ENCODE peak calls at places on chromosomes 4 and X, in six cellular contexts. Z is Calu3, Y is fibroblast of lung, T is cardiac fibroblast, U is GM20000, A is fibroblast of pulmonary artery. P is an unnamed sample.

GRCh38 chr4:26701786-26702227 is 117.9 kb downstream of the TBC1D19 start:
- DNase-seq in U (no peak), Y (peak), Z (no peak), T (no peak), A (no peak), P (no peak)

GRCh38 chr4:118034061-118034785 is at the start of gene NDST3:
- DNase-seq in U (peak), Z (peak), Y (peak), T (peak), A (peak), P (peak)

GRCh38 chr4:124429746-124430250 is 282.7 kb downstream of the ANKRD50 start:
- DNase-seq in T (no peak), U (no peak), Z (no peak), Y (no peak), A (peak), P (no peak)

GRCh38 chr4:1360423-1361283 is 13.6 kb downstream of the UVSSA start:
- DNase-seq in Y (peak), T (peak), Z (no peak), U (no peak), A (peak), P (no peak)

GRCh38 chrX:97705936-97706335 is 822.2 kb downstream of the RPA4 start:
- DNase-seq in A (no peak), U (no peak), Z (no peak), T (no peak), Y (no peak), P (no peak)

GRCh38 chr4:88605744-88606143 is 13.5 kb downstream of the HERC3 start:
- DNase-seq in T (no peak), Y (no peak), U (no peak), Z (no peak), A (no peak), P (no peak)

GRCh38 chr4:159564615-159565014 is 461.7 kb downstream of the RAPGEF2 start:
- DNase-seq in U (no peak), A (no peak), T (no peak), Z (no peak), Y (no peak), P (no peak)

GRCh38 chrX:147565239-147565638 is 346.5 kb upstream of the FMR1 start:
- DNase-seq in A (no peak), Y (peak), T (no peak), Z (no peak), U (no peak), P (peak)

GRCh38 chr4:3671571-3672464 is 94.4 kb upstream of the ADRA2C start:
- DNase-seq in A (no peak), T (no peak), U (no peak), Z (no peak), Y (no peak), P (no peak)

GRCh38 chr4:126081336-126081735 is 766.6 kb downstream of the FAT4 start:
- DNase-seq in U (no peak), Y (no peak), A (no peak), T (no peak), Z (no peak), P (no peak)
- TF ChIP-seq CTCF in U (no peak), Y (no peak), A (no peak), T (no peak), Z (no peak), P (no peak)

GRCh38 chr4:20764353-20764752 is 64.1 kb downstream of the PACRGL start:
- DNase-seq in A (no peak), Y (peak), T (no peak), Z (no peak), U (no peak), P (no peak)

GRCh38 chr4:20761826-20762225 is 61.6 kb downstream of the PACRGL start:
- DNase-seq in U (no peak), A (no peak), T (no peak), Z (no peak), Y (no peak), P (no peak)

GRCh38 chr4:20761382-20761781 is 61.1 kb downstream of the PACRGL start:
- DNase-seq in A (no peak), Y (no peak), T (no peak), Z (no peak), U (no peak), P (peak)

GRCh38 chr4:20754091-20754490 is 53.8 kb downstream of the PACRGL start:
- DNase-seq in T (no peak), U (no peak), A (no peak), Y (no peak), Z (no peak), P (no peak)

DNA sequence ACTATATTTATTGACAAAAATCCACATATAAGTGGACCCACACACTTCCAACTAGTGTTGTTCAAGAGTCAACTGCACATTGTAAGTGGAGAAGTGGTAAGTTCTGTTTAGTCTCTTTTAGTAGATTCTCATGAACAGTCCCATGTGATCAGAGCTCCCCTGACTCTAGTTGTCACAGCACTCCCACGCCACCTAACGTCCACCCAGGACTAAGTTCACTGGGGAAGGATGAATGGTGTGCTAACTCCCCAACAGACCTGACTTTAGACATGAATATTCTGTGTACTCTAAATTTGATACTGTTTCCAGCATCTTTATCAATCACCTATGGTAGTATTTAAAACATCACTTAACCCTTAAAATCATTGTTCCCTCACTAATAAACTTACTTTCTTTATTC is 59.8 kb downstream of the PACRGL start:
- DNase-seq in A (peak), U (no peak), T (peak), Z (no peak), Y (no peak), P (peak)
- TF ChIP-seq CTCF in A (peak), U (no peak), T (peak), Z (no peak), Y (peak), P (no peak)

DNA sequence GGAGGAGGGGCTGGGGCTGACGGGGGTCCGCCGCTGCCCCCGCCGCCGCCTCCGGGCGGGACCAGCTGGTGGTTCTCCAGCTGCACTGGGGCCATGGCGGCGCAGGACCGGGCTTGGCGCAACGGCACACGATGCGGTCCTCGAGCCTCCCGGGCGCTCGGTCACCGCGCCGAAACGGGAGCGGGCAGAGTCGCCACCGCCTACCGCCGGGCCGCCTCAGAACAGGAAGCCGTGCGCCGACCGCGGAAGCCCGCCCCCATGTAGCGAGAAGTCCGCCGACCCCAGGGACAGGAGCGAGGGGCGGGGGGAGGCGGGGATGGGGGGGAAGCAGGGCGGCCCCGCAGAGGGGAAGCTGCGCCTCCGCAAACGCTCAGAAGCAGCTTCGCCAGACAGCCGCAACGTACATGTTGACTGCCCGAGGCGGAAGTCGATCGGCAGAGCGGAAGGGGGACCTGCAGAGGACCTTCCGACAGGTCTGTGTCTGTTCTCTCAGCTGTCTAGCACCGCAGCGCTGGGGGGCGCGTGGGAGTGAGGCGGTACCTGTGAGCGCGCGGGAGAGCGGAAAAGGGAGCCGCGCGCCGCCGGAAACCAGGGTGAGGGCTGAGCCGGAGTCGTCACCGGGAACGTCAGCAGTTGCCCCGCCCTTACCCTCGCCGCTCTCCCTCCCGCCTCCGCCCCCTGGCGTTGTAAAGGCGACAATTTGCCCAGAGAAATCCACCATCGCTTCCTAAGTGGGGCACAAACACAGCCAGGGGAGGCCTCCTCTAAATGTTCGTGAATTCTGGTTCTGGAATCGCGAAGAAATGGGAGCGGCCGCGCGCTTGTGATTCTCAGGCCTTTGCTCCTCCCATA is at the start of gene MED14:
- DNase-seq in Y (peak), T (peak), A (peak), Z (peak), U (peak), P (peak)
- TF ChIP-seq CTCF in Y (peak), T (peak), A (peak), Z (no peak), U (no peak), P (peak)

DNA sequence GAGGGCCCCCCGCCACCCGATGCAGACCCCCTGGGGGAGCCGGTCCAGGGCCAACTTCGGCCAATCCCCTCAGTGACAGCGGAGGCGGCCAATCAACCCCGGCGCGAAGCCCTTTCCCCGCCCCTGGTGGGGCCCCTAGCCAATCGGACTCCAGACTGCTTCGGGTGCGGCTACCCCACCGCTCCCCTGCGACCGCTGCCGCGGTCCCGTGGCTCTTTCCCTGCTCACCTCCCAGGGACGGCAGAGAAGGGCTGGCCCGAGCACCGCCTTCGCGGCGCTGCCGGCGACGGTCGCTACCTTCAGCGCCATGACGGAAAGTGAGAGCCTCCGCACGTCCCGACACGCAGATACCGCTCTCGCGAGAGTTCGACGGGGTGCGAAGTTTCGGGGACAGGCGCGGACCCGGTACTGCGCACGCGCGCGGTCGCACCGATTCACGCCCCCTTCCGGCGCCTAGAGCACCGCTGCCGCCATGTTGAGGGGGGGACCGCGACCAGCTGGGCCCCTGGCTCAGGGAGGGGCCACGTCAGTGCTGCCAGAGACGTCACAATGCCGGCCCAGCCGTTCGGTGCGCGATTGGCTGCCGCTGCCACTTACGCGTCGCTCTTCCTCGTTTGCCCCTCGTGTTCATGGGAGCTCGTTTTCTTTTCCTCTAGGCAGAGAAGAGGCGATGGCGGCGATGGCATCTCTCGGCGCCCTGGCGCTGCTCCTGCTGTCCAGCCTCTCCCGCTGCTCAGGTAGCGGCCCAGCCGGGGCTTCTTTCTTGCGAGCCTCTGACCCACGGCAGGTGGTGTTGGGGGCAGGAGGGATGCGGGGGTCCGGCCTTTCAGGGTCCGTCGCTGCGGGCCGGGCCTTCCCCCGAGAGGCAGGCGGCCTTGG is at the start of the genes IDH3G and SSR4:
- DNase-seq in A (peak), T (peak), Y (peak), U (peak), Z (peak), P (peak)
- TF ChIP-seq CTCF in A (no peak), T (no peak), Y (no peak), U (no peak), Z (no peak), P (no peak)

DNA sequence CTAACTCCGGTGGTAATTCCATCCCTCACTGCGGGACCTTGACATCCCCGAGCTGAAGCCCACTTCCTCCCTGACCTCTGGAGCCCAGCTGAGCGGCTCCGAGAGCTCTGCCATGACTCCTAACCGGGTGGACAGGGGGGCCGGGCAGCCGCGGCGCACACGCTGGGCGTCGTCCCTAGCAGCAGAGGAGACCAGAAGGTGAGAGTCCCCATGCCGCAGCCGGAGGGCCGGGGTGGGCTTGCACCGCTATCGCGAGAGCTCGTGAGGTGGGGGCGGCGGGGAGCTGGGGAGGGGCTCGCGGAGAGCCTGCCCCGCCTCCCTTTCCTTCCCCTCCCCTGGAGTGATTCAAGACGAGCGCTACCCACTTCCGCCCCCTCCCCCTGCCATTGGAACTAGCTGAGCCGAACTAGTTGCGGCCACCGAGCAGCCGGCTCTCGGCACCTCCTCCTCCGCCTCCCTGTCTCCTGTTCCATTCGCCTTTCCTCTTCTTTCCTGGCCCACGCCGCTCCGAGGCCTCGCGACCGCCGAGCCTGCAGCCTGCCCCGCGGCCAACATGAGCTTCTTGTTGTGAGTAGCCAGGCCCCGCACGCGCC is at the start of gene MOB1B:
- DNase-seq in A (peak), T (peak), U (peak), Z (peak), Y (peak), P (peak)
- TF ChIP-seq CTCF in A (peak), T (peak), U (no peak), Z (no peak), Y (peak), P (peak)

GRCh38 chrX:153495903-153496629 is 1.3 kb downstream of the BGN start:
- DNase-seq in U (no peak), Y (no peak), Z (no peak), T (no peak), A (no peak), P (no peak)
- TF ChIP-seq CTCF in U (no peak), Y (no peak), Z (no peak), T (peak), A (no peak), P (no peak)

DNA sequence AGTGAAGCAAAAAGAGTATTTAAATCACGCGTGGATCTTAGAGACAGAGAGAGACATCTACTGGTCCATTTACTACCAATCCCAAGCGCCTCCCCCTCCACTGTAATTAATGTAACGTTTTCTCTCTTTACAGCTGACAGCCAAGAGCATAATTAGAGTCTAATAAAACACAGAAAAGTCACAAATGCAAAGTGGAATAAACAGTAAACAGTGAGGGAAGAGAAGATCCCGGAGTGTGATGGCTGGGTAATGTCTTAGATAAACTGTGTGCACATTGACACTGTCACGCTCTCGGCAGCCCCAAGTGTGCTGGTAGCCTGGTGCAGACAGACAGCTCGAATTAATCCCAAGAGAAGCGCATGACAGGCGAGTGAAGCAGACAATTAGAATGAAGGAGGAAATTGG is 100.3 kb downstream of the CXXC4 start:
- DNase-seq in A (no peak), Z (no peak), T (no peak), Y (no peak), U (no peak), P (no peak)
- TF ChIP-seq CTCF in A (no peak), Z (no peak), T (no peak), Y (no peak), U (no peak), P (no peak)

GRCh38 chrX:36963069-36963808 is 44.9 kb upstream of the FAM47C start:
- DNase-seq in Y (no peak), U (no peak), Z (peak), A (no peak), T (no peak), P (no peak)

GRCh38 chrX:36961590-36961989 is 46.6 kb upstream of the FAM47C start:
- DNase-seq in A (no peak), U (no peak), T (no peak), Y (no peak), Z (peak), P (no peak)

DNA sequence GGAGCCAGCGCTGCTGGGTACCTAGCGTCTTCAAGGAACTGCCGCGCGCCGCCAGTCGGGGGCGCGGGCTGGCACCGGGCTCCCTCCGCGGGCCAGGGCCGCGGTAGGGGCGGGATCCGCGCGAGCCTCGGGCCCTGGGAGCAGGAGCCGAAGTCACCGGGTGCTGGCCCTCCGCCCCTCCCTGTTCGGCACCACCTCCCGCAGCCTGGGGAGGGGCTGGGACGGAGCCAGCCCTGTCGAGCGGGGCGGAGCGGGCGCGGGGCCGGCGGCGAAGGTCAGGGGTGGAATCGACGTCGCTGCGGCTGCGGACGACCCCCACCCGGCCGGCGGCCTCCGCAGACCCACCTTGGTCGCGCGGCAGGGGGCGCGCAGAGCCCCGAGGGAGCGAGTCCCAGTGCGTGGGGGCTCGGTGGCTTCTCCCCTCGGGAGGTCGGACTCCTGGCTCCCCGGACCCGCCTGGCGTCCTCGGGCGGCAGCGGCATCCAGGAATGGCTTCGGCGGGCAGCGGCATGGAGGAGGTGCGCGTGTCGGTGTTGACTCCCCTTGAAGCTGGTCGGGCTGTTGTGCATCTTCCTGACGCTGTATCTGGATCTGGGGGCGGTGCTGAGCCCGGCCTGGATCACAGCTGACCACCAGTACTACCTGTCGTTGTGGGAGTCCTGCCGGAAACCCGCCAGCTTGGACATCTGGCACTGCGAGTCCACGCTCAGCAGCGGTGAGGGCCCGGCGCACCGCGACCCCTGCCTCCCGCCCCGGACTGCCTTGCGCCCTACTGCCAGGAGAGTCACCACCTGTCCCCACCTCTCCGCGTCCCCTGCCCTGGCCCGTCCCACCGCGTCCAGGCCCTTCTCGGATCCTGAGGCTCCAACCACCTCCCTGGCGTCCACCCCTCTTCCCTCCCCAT is 50.5 kb upstream of the FAM47C start:
- DNase-seq in Z (peak), A (no peak), U (no peak), Y (peak), T (no peak), P (no peak)
- TF ChIP-seq CTCF in Z (no peak), A (no peak), U (no peak), Y (no peak), T (no peak), P (no peak)

P was measured in MCF 10A.